ENCODE peak calls at places on chromosomes 7 and 10, in nine cellular contexts. I, G, L, F, T, W, R, H and Y are unnamed samples. For H3K4me1 and H3K9me3, the result is how much of the 10 kb centered on the place peaks cover.

GRCh38 chr10:91036807-91037405 is 116.0 kb upstream of the ANKRD1 start:
- DNase-seq in R (no peak), G (peak), F (no peak), L (no peak), H (no peak), W (no peak), I (no peak), T (peak), Y (no peak)

GRCh38 chr10:69676301-69676700 is 46.3 kb downstream of the FAM241B start:
- DNase-seq in H (no peak), G (no peak), R (no peak), I (no peak), F (no peak), W (no peak), L (no peak), T (no peak), Y (no peak)

GRCh38 chr7:108421720-108422331 is 34.4 kb downstream of the NRCAM start:
- DNase-seq in L (no peak), W (no peak), R (no peak), I (no peak), G (no peak), F (no peak), T (no peak), H (no peak), Y (no peak)

GRCh38 chr10:23116696-23117095 is 21.3 kb downstream of the MSRB2 start:
- DNase-seq in G (no peak), W (no peak), R (no peak), L (no peak), I (no peak), F (no peak), T (no peak), H (no peak), Y (no peak)

GRCh38 chr10:132374176-132374575 is 22.8 kb upstream of the PWWP2B start:
- DNase-seq in R (no peak), F (no peak), G (no peak), W (no peak), H (no peak), L (no peak), T (no peak), I (no peak), Y (no peak)

GRCh38 chr10:79111427-79111826 is 42.7 kb downstream of the ZMIZ1 start:
- DNase-seq in W (peak), H (peak), T (peak), R (no peak), G (peak), F (no peak), L (no peak), I (no peak), Y (no peak)

GRCh38 chr10:32961892-32962369 is 3.9 kb upstream of the ITGB1 start:
- DNase-seq in H (no peak), G (peak), F (no peak), T (peak), W (no peak), L (peak), I (no peak), R (no peak), Y (no peak)

GRCh38 chr10:79069325-79070090 is 742 bp downstream of the ZMIZ1 start:
- DNase-seq in T (peak), I (no peak), F (peak), H (peak), W (peak), L (peak), R (peak), G (peak), Y (peak)

GRCh38 chr7:98474558-98474957 is 73.7 kb upstream of the BAIAP2L1 start:
- DNase-seq in T (peak), G (no peak), W (no peak), I (no peak), F (no peak), H (no peak), R (no peak), L (no peak), Y (no peak)

GRCh38 chr7:151248191-151249033 is at the start of gene SMARCD3:
- DNase-seq in H (peak), W (peak), I (peak), F (peak), R (peak), G (peak), T (peak), L (peak), Y (peak)

GRCh38 chr7:76386691-76387260 is 22.7 kb downstream of the SSC4D start:
- DNase-seq in W (no peak), T (peak), H (no peak), I (no peak), L (no peak), R (no peak), F (no peak), G (peak), Y (peak)

GRCh38 chr7:13055732-13056369 is 368.4 kb downstream of the ARL4A start:
- DNase-seq in T (no peak), I (no peak), L (no peak), G (no peak), F (no peak), W (no peak), R (no peak), H (no peak), Y (no peak)

GRCh38 chr10:62651341-62651740 is 153.2 kb upstream of the ADO start:
- DNase-seq in L (no peak), T (peak), F (no peak), R (no peak), G (peak), H (no peak), I (no peak), W (no peak), Y (no peak)

GRCh38 chr7:157072361-157072760 is 61.9 kb upstream of the MNX1 start:
- DNase-seq in I (no peak), R (no peak), G (no peak), T (no peak), W (no peak), F (no peak), L (no peak), H (no peak), Y (no peak)

GRCh38 chr10:86288695-86289576 is 77.7 kb downstream of the GRID1 start:
- DNase-seq in L (no peak), H (no peak), T (no peak), G (no peak), F (peak), R (no peak), I (peak), W (no peak), Y (no peak)

GRCh38 chr7:77415822-77416620 is at the start of gene GSAP:
- DNase-seq in F (peak), W (peak), L (peak), R (peak), T (peak), H (peak), I (peak), G (peak), Y (no peak)

GRCh38 chr10:61733358-61733940 is 70.7 kb downstream of the CABCOCO1 start:
- DNase-seq in I (no peak), R (peak), T (peak), H (no peak), G (peak), F (no peak), L (no peak), W (no peak), Y (peak)

GRCh38 chr7:90119178-90119971 is 34.9 kb upstream of the STEAP1 start:
- DNase-seq in H (peak), L (peak), T (peak), F (no peak), I (peak), R (no peak), G (peak), W (no peak), Y (no peak)

GRCh38 chr10:71042699-71043098 is 154.3 kb upstream of the PCBD1 start:
- DNase-seq in G (no peak), F (no peak), I (no peak), W (no peak), T (no peak), R (no peak), L (no peak), H (no peak), Y (no peak)

GRCh38 chr10:17272648-17273047 is 44.6 kb downstream of the VIM start:
- DNase-seq in L (no peak), G (no peak), R (no peak), F (no peak), W (no peak), T (no peak), H (no peak), I (no peak), Y (no peak)

GRCh38 chr10:125868372-125868975 is 12.6 kb downstream of the DHX32 start:
- DNase-seq in H (peak), W (peak), I (no peak), F (no peak), T (peak), G (peak), R (peak), L (no peak), Y (peak)

GRCh38 chr10:124719213-124719851 is 24.8 kb downstream of the FAM53B start:
- DNase-seq in F (peak), R (peak), W (no peak), T (peak), I (peak), H (no peak), G (peak), L (peak), Y (peak)

GRCh38 chr7:151099486-151100211 is 13.4 kb downstream of the AGAP3 start:
- DNase-seq in T (no peak), W (no peak), G (no peak), R (no peak), L (no peak), I (no peak), H (no peak), F (no peak), Y (peak)

GRCh38 chr10:93384006-93384405 is 98.1 kb downstream of the MYOF start:
- DNase-seq in G (no peak), L (no peak), I (no peak), R (no peak), W (peak), T (no peak), F (no peak), H (no peak), Y (peak)

GRCh38 chr10:29757551-29758297 is 123.0 kb upstream of the SVIL start:
- DNase-seq in L (no peak), G (peak), I (no peak), R (no peak), H (peak), T (peak), W (no peak), F (no peak), Y (no peak)

GRCh38 chr10:61634711-61635110 is 28.0 kb upstream of the CABCOCO1 start:
- DNase-seq in L (no peak), T (peak), W (no peak), I (no peak), F (no peak), H (no peak), G (peak), R (no peak), Y (no peak)

DNA sequence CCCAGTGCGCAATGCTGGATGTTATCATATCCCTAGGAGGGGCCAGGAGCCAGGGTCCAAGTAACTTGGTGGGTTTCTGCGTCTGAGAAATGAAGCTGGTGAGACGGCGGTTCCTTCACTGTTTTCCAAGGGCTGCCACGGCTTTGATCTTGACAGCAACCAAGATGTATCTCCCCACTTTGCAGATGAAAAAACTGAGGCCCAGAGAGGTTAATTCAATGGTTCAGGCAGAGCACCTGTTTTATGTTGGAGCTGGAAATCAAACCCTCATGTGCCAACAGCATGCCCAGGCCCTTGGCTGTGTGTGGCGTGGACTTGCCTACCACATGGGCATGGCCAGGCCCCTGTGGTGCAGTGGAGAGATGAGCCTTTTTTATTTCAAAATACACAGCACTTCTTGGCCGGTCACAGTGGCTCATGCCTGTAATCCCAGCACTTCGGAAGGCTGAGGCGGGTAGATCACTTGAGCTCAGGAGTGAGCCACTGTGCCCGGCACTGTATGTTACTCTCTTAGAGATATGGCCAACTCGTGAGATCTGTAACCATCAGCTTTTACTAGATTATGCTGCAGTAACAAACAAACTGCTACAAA is 225.2 kb upstream of the SH2B2 start:
- DNase-seq in F (no peak), I (no peak), G (no peak), H (no peak), L (no peak), W (no peak), T (no peak), R (no peak), Y (no peak)
- H3K4me1 ChIP-seq in F (under half), I (under half), G (under half), H (under half), L (under half), W (under half), T (under half), R (under half), Y (under half)

GRCh38 chr10:117721883-117722282 is 179.3 kb downstream of the EMX2 start:
- DNase-seq in L (no peak), W (no peak), R (no peak), G (no peak), H (no peak), F (no peak), T (no peak), I (no peak), Y (no peak)

GRCh38 chr10:117718970-117719369 is 176.4 kb downstream of the EMX2 start:
- DNase-seq in R (no peak), G (no peak), I (no peak), F (no peak), W (no peak), T (no peak), H (no peak), L (no peak), Y (no peak)

GRCh38 chr10:117723343-117723742 is 180.8 kb downstream of the EMX2 start:
- DNase-seq in I (no peak), R (no peak), W (no peak), G (no peak), H (no peak), L (no peak), T (peak), F (no peak), Y (no peak)

GRCh38 chr10:117719558-117719957 is 177.0 kb downstream of the EMX2 start:
- DNase-seq in L (no peak), H (no peak), I (no peak), T (no peak), R (no peak), F (no peak), W (no peak), G (no peak), Y (no peak)

DNA sequence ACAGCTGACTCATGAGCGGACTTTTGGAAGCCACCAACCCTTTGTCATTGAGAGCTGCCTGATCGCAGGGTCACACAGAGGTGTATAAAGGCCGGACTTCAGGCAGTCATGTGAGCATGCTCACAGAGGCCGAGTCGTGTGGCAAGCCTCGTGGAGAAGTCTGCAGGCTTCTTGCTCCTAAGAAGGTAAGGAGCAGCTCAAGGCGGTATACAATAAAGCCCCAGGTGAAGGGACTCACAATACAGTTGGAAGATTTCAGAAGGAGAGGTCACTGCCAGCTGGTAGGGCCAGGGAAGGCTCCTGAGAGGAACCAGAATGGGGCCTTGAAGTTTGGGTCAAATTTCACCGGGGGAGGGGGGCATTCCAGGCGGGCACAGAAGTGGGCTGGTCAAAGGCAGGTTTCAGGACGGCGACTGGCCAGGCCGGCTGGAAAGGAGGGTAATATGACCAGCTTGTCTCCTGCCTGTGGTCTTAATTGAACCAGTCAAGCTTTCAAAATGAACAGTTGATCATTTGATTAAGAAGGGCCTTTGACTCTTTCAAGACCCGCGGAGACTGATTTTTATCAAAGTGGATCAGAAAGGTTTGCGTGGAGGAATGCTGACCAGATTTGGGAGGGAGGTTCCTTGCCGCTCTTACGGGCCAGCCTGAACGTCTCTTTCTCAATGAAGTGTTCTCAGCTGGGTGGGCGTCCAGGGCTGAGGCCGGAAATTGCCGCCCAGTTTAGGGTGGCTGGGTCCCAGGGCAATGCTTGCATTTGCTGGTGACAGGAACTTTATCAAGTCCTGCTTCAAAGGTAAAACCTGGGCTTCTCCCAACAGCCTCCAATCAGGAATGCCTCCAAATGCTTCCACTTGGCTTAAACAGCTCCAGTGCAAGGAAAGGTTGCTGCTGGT is 178.6 kb downstream of the EMX2 start:
- DNase-seq in L (no peak), R (no peak), H (no peak), I (no peak), G (no peak), W (no peak), F (no peak), T (no peak), Y (peak)
- H3K4me3 ChIP-seq in L (no peak), R (no peak), H (no peak), I (no peak), G (no peak), W (no peak), F (no peak), T (no peak), Y (peak)

GRCh38 chr10:1454428-1454827 is 282.9 kb downstream of the ADARB2 start:
- DNase-seq in R (no peak), G (no peak), F (no peak), I (no peak), W (no peak), L (no peak), H (no peak), T (no peak), Y (no peak)
- H3K9me3 ChIP-seq in R (under half), G (under half), F (under half), I (under half), W (under half), L (under half), H (under half), T (under half), Y (under half)

GRCh38 chr7:19572566-19572965 is 136.3 kb downstream of the POLR1F start:
- DNase-seq in R (no peak), L (no peak), I (no peak), H (no peak), G (no peak), W (no peak), T (no peak), F (no peak), Y (no peak)
- H3K4me1 ChIP-seq in R (under half), L (under half), I (under half), H (under half), G (under half), W (under half), T (under half), F (under half), Y (under half)

GRCh38 chr10:87819274-87819585 is 1.2 kb upstream of the ATAD1 start:
- DNase-seq in F (no peak), L (no peak), G (no peak), T (no peak), R (no peak), I (no peak), W (no peak), H (no peak), Y (no peak)
- H3K4me3 ChIP-seq in F (no peak), L (no peak), G (no peak), T (peak), R (no peak), I (no peak), W (peak), H (no peak), Y (no peak)